ENCODE peak calls at places on chromosome 20, in nine cellular contexts. Y, S, T, Z, X, E, D, G and M are unnamed samples. For H3K4me1, the result is how much of the 10 kb centered on the place peaks cover.

GRCh38 chr20:6590891-6591679 is 176.4 kb upstream of the BMP2 start:
- DNase-seq in Y (no peak), S (peak), T (no peak), Z (no peak), X (no peak), E (peak), D (no peak), G (no peak), M (no peak)

GRCh38 chr20:49724637-49725606 is 11.2 kb upstream of the B4GALT5 start:
- DNase-seq in Y (peak), S (no peak), T (peak), Z (no peak), X (peak), E (peak), D (peak), G (peak), M (peak)

GRCh38 chr20:1872456-1873183 is 22.6 kb upstream of the SIRPA start:
- DNase-seq in Y (no peak), S (no peak), T (no peak), Z (no peak), X (no peak), E (no peak), D (no peak), G (no peak), M (peak)

GRCh38 chr20:53360815-53361214 is 232.8 kb downstream of the ZNF217 start:
- DNase-seq in Y (no peak), S (no peak), T (no peak), Z (no peak), X (no peak), E (no peak), D (no peak), G (no peak), M (no peak)

GRCh38 chr20:57867807-57868206 is 158.0 kb upstream of the PMEPA1 start:
- DNase-seq in Y (no peak), S (no peak), T (no peak), Z (no peak), X (no peak), E (no peak), D (no peak), G (no peak), M (no peak)

GRCh38 chr20:60237981-60238380 is 279.8 kb downstream of the CDH26 start:
- DNase-seq in Y (no peak), S (no peak), T (no peak), Z (no peak), X (no peak), E (no peak), D (no peak), G (no peak), M (no peak)

GRCh38 chr20:17610566-17611289 is 40.9 kb downstream of the DSTN start:
- DNase-seq in Y (no peak), S (peak), T (peak), Z (no peak), X (no peak), E (no peak), D (no peak), G (peak), M (peak)

GRCh38 chr20:45469336-45470261 is at the start of gene WFDC2:
- DNase-seq in Y (no peak), S (peak), T (peak), Z (no peak), X (no peak), E (no peak), D (no peak), G (no peak), M (peak)

GRCh38 chr20:63957004-63957689 is 931 bp upstream of the UCKL1 start:
- DNase-seq in Y (peak), S (peak), T (peak), Z (no peak), X (peak), E (peak), D (peak), G (peak), M (peak)

GRCh38 chr20:9514461-9515210 is at the start of gene LAMP5:
- DNase-seq in Y (no peak), S (no peak), T (peak), Z (no peak), X (no peak), E (peak), D (no peak), G (no peak), M (no peak)

GRCh38 chr20:63980806-63981728 is at the start of gene PRPF6:
- DNase-seq in Y (peak), S (peak), T (peak), Z (peak), X (peak), E (peak), D (peak), G (peak), M (peak)

GRCh38 chr20:8073024-8073832 is 53.7 kb upstream of the TMX4 start:
- DNase-seq in Y (no peak), S (no peak), T (no peak), Z (no peak), X (no peak), E (peak), D (peak), G (peak), M (no peak)

GRCh38 chr20:435558-435957 is 26.8 kb downstream of the TBC1D20 start:
- DNase-seq in Y (no peak), S (no peak), T (no peak), Z (no peak), X (no peak), E (no peak), D (no peak), G (no peak), M (no peak)

GRCh38 chr20:24465730-24466129 is 3.7 kb upstream of the SYNDIG1 start:
- DNase-seq in Y (no peak), S (no peak), T (no peak), Z (no peak), X (no peak), E (no peak), D (no peak), G (no peak), M (no peak)

GRCh38 chr20:50449789-50450492 is 60.2 kb upstream of the PTPN1 start:
- DNase-seq in Y (no peak), S (no peak), T (no peak), Z (peak), X (no peak), E (no peak), D (no peak), G (no peak), M (no peak)

GRCh38 chr20:47620808-47621805 is 119.4 kb downstream of the NCOA3 start:
- DNase-seq in Y (no peak), S (no peak), T (no peak), Z (peak), X (no peak), E (peak), D (peak), G (no peak), M (no peak)

GRCh38 chr20:2132461-2132901 is 30.9 kb downstream of the STK35 start:
- DNase-seq in Y (no peak), S (no peak), T (no peak), Z (no peak), X (peak), E (no peak), D (no peak), G (no peak), M (no peak)

GRCh38 chr20:24773751-24774201 is 175.3 kb upstream of the CST7 start:
- DNase-seq in Y (no peak), S (no peak), T (no peak), Z (peak), X (no peak), E (peak), D (no peak), G (no peak), M (no peak)

GRCh38 chr20:3449319-3449718 is 21.5 kb upstream of the ATRN start:
- DNase-seq in Y (no peak), S (no peak), T (no peak), Z (no peak), X (no peak), E (no peak), D (no peak), G (no peak), M (no peak)

GRCh38 chr20:15380770-15381169 is 1043.4 kb upstream of the FLRT3 start:
- DNase-seq in Y (no peak), S (no peak), T (no peak), Z (no peak), X (no peak), E (no peak), D (no peak), G (no peak), M (no peak)

GRCh38 chr20:9075264-9076095 is 6.6 kb downstream of the PLCB4 start:
- DNase-seq in Y (no peak), S (no peak), T (no peak), Z (no peak), X (no peak), E (no peak), D (no peak), G (no peak), M (no peak)

GRCh38 chr20:2084703-2085102 is 16.9 kb upstream of the STK35 start:
- DNase-seq in Y (no peak), S (no peak), T (no peak), Z (no peak), X (no peak), E (no peak), D (no peak), G (no peak), M (no peak)

GRCh38 chr20:22453244-22454080 is 130.9 kb downstream of the FOXA2 start:
- DNase-seq in Y (no peak), S (peak), T (peak), Z (no peak), X (no peak), E (no peak), D (peak), G (no peak), M (no peak)

DNA sequence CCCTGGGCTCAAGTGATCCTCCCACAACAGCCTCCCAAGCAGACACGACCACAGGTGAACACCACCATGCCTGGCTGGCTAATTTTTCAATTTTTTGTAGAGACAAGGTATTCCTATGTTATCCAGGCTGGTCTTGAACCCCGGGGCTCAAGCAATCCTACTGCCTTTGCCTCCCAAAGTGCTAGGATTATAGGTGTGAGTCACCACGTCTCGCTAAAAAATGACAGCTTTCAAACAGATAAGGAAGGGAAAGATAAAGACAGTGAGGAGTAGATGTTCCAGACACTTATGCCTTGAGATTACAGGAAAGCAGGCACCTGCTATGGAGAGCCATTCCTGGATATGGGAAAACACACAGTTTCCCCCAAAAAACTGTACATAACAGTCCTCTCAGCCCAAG is 40.9 kb upstream of the SLA2 start:
- DNase-seq in Y (no peak), S (no peak), T (no peak), Z (no peak), X (no peak), E (no peak), D (no peak), G (no peak), M (no peak)
- H3K4me1 ChIP-seq in Y (under half), S (under half), T (under half), Z (under half), X (under half), E (under half), D (under half), G (under half), M (under half)

GRCh38 chr20:34578040-34578439 is 19.5 kb downstream of the MAP1LC3A start:
- DNase-seq in Y (no peak), S (no peak), T (no peak), Z (no peak), X (no peak), E (peak), D (no peak), G (no peak), M (no peak)
- TF ChIP-seq POLR2A in Y (no peak), S (no peak), T (no peak), Z (no peak), X (no peak), E (no peak), D (no peak), G (no peak), M (no peak)

GRCh38 chr20:62363920-62364851 is 2.9 kb downstream of the LAMA5 start:
- DNase-seq in Y (peak), S (peak), T (no peak), Z (no peak), X (no peak), E (no peak), D (no peak), G (peak), M (no peak)

GRCh38 chr20:62366370-62367135 is 559 bp downstream of the LAMA5 start:
- DNase-seq in Y (no peak), S (no peak), T (peak), Z (no peak), X (no peak), E (no peak), D (peak), G (peak), M (no peak)

GRCh38 chr20:62367136-62367482 is at the start of gene LAMA5:
- DNase-seq in Y (no peak), S (peak), T (peak), Z (no peak), X (no peak), E (no peak), D (peak), G (peak), M (no peak)

GRCh38 chr20:62364911-62365736 is 2.0 kb downstream of the LAMA5 start:
- DNase-seq in Y (no peak), S (peak), T (peak), Z (no peak), X (peak), E (no peak), D (no peak), G (peak), M (no peak)

DNA sequence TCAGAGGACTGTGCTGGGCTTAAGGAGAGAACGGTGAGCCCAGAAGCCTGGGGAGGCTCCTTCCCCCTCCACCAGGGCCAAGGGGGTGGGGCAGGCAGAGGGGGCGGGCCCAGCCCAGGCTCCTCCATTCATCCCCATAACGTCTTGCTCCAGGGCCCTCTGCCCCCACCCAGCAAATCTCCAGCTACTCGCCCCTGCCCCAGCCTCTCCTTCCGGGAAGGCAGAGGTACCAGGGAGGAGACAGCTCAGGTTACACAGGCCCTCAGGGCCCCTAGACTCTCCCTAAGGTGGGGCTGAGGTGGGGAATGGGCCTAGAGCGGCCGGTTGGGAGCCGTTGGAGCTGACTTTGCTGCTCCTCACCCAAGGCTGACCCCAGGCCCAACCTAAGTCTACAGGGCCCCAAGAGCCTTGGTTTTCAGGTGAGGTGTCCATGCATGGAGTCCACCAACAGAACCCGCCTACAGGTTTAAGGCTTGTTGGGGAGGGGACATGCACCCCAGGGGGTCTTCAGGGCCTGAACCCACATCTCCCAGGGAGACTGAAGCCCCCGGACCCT is 1.2 kb downstream of the LAMA5 start:
- DNase-seq in Y (no peak), S (peak), T (peak), Z (no peak), X (no peak), E (no peak), D (no peak), G (peak), M (no peak)
- H3K4me1 ChIP-seq in Y (under half), S (half or more), T (half or more), Z (under half), X (half or more), E (under half), D (half or more), G (half or more), M (under half)

DNA sequence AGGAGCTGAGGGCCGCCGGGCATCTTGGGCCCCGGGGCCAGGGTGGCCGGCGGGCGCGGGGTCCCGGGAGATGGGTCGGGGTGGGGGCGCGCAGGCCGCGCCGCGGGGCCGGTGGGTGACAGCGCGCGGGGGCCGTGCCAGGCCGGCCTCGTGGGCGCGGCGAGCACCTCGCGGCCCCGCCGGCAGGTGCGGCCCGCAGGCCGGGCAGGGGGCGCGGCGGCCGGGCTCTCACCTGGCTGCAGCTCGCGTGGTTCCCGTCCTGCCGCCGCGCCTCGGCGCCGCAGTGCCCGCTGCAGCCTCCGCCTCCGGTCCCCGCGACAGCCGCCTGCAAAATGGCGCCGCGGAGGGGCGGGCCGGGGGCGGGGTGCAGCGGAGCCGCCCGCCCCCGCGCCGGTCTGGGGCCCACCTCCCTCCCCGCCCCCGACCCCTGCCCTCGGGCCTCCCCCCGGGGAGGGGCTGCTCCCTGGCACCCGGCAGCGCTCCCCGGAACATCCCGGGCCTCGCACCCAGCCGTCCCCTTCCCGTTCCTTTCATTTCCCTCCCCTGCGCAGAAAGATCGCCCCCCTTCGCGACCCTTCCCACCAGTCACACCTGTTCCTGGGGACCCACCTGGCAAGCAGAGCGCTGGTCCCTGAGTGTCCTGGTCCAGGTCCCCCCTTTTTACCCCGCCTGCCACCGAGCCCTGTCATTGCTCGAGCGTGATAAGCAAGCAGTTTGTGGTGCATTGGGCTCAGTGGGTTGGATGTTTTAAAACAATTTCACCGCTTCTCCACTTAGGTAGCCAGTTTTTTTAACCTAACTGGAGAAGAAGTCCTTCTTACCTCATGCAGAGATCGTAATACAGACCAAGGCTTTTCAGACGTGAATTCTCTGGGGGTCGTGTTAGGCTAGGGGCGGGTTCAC is at the start of gene SLC23A2:
- DNase-seq in Y (peak), S (peak), T (peak), Z (no peak), X (no peak), E (no peak), D (no peak), G (peak), M (peak)
- TF ChIP-seq POLR2A in Y (no peak), S (no peak), T (no peak), Z (peak), X (no peak), E (no peak), D (peak), G (no peak), M (no peak)

GRCh38 chr20:19851863-19852262 is 93.8 kb downstream of the RIN2 start:
- DNase-seq in Y (no peak), S (no peak), T (no peak), Z (no peak), X (no peak), E (no peak), D (no peak), G (no peak), M (no peak)
- H3K4me1 ChIP-seq in Y (under half), S (under half), T (under half), Z (under half), X (under half), E (under half), D (under half), G (under half), M (under half)

GRCh38 chr20:31711416-31712111 is 11.1 kb downstream of the BCL2L1 start:
- DNase-seq in Y (no peak), S (no peak), T (no peak), Z (no peak), X (no peak), E (no peak), D (peak), G (no peak), M (no peak)

GRCh38 chr20:31709939-31710338 is 12.7 kb downstream of the BCL2L1 start:
- DNase-seq in Y (no peak), S (no peak), T (no peak), Z (no peak), X (no peak), E (no peak), D (peak), G (no peak), M (no peak)

GRCh38 chr20:31708839-31709534 is 13.7 kb downstream of the BCL2L1 start:
- DNase-seq in Y (no peak), S (no peak), T (peak), Z (no peak), X (no peak), E (no peak), D (no peak), G (no peak), M (no peak)

GRCh38 chr20:31712112-31712553 is 10.5 kb downstream of the BCL2L1 start:
- DNase-seq in Y (no peak), S (no peak), T (peak), Z (no peak), X (peak), E (no peak), D (peak), G (peak), M (no peak)

DNA sequence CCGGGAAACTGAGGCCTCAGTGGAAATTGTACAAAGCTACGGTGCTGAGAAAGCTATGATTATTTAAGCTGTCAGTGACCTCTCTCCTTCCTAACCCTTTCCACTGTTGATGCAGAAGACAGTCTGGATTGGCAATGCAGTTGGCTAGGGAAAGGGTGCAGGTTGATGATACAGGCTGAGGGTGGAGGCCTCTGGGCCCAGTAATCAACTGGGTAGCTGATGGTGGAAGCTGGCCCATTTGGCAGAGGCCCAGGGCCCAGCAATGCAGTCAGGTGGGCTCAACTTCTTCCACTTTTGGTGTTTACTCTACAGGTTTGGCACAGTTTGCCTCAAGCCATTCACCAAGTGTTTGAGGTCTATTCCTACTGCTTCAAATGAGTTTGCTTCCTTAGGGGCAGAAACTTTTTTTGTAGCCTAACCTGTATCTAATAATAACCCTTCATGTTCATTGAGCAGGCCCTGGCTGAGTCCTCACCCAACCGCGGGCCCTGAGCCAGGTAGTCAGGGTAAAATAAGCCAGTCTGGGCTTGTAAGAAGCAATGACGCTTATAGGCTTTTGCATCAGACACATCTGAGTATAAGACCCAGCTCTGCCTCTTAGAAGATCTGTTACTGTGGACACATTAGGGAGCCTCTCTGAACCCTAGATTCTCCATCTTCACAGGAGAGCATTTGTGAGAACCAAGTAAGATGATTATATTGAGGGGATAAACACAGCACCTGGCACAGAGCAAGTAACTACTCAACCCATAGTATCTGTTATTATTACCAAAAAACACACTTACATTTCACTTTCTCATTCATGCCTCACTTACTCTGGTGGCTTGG is 12.0 kb downstream of the BCL2L1 start:
- DNase-seq in Y (no peak), S (no peak), T (peak), Z (no peak), X (peak), E (no peak), D (no peak), G (no peak), M (no peak)
- TF ChIP-seq POLR2A in Y (no peak), S (no peak), T (no peak), Z (no peak), X (peak), E (no peak), D (peak), G (no peak), M (no peak)